ENCODE peak calls at places on chromosome 4, in eight cellular contexts. G is left cardiac atrium; Z is activated CD8-positive, alpha-beta memory T cell treated with anti-CD3 and anti-CD28 coated beads for 1 hour; J is GM06990; A is hippocampal formation; V is mucosa of descending colon; U is EL; K is naive thymus-derived CD4-positive, alpha-beta T cell. O is an unnamed sample.

GRCh38 chr4:84855774-84856173 is 110.7 kb downstream of the WDFY3 start:
- DNase-seq in G (no peak), Z (no peak), J (no peak), A (peak), V (no peak), U (no peak), K (no peak), O (no peak)

GRCh38 chr4:48180234-48180633 is 46.2 kb upstream of the TXK start:
- DNase-seq in G (no peak), Z (no peak), J (no peak), A (no peak), V (no peak), U (peak), K (no peak), O (no peak)

GRCh38 chr4:26197018-26197779 is 123.6 kb upstream of the RBPJ start:
- DNase-seq in G (no peak), Z (peak), J (peak), A (no peak), V (peak), U (peak), K (peak), O (no peak)

GRCh38 chr4:129335263-129335662 is 239.3 kb downstream of the C4orf33 start:
- DNase-seq in G (no peak), Z (no peak), J (no peak), A (no peak), V (no peak), U (no peak), K (no peak), O (no peak)

GRCh38 chr4:140641789-140642439 is 73.2 kb upstream of the UCP1 start:
- DNase-seq in G (peak), Z (no peak), J (no peak), A (no peak), V (no peak), U (no peak), K (no peak), O (no peak)

GRCh38 chr4:3640587-3640962 is 108.4 kb upstream of the LRPAP1 start:
- DNase-seq in G (no peak), Z (no peak), J (no peak), A (no peak), V (no peak), U (peak), K (no peak), O (no peak)

GRCh38 chr4:140004580-140005314 is 149.2 kb downstream of the MAML3 start:
- DNase-seq in G (peak), Z (no peak), J (no peak), A (peak), V (no peak), U (peak), K (no peak), O (peak)

GRCh38 chr4:5973486-5974220 is 44.6 kb downstream of the C4orf50 start:
- DNase-seq in G (no peak), Z (no peak), J (no peak), A (no peak), V (no peak), U (no peak), K (no peak), O (no peak)

GRCh38 chr4:55491486-55491885 is 55.2 kb downstream of the CLOCK start:
- DNase-seq in G (no peak), Z (no peak), J (no peak), A (no peak), V (no peak), U (peak), K (no peak), O (no peak)

GRCh38 chr4:140253556-140254027 is 99.6 kb upstream of the MAML3 start:
- DNase-seq in G (no peak), Z (no peak), J (no peak), A (no peak), V (no peak), U (no peak), K (no peak), O (no peak)

GRCh38 chr4:8427761-8428287 is 12.7 kb downstream of the ACOX3 start:
- DNase-seq in G (peak), Z (no peak), J (no peak), A (no peak), V (no peak), U (peak), K (no peak), O (no peak)

GRCh38 chr4:184481544-184481943 is 7.2 kb upstream of the IRF2 start:
- DNase-seq in G (no peak), Z (no peak), J (no peak), A (no peak), V (no peak), U (no peak), K (no peak), O (no peak)

GRCh38 chr4:68615699-68616422 is 39.7 kb upstream of the UGT2B17 start:
- DNase-seq in G (no peak), Z (no peak), J (no peak), A (no peak), V (no peak), U (no peak), K (no peak), O (no peak)

GRCh38 chr4:121760205-121760604 is 4.8 kb downstream of the SMIM43 start:
- DNase-seq in G (no peak), Z (no peak), J (no peak), A (no peak), V (no peak), U (no peak), K (no peak), O (no peak)

GRCh38 chr4:24471623-24472510 is 112.5 kb downstream of the DHX15 start:
- DNase-seq in G (peak), Z (no peak), J (peak), A (no peak), V (peak), U (peak), K (no peak), O (no peak)

GRCh38 chr4:3386486-3386885 is 55.3 kb upstream of the HGFAC start:
- DNase-seq in G (no peak), Z (no peak), J (no peak), A (no peak), V (no peak), U (no peak), K (no peak), O (no peak)

GRCh38 chr4:92359481-92359880 is 55.7 kb downstream of the GRID2 start:
- DNase-seq in G (no peak), Z (no peak), J (no peak), A (no peak), V (no peak), U (no peak), K (no peak), O (no peak)

GRCh38 chr4:82431026-82431745 is 796 bp downstream of the ENOPH1 start:
- DNase-seq in G (no peak), Z (no peak), J (peak), A (no peak), V (peak), U (no peak), K (no peak), O (no peak)

GRCh38 chr4:103099691-103100392 is at the start of gene BDH2:
- DNase-seq in G (peak), Z (no peak), J (peak), A (peak), V (no peak), U (peak), K (peak), O (no peak)

GRCh38 chr4:2303121-2303685 is 41.3 kb upstream of the MXD4 start:
- DNase-seq in G (no peak), Z (no peak), J (no peak), A (no peak), V (no peak), U (no peak), K (no peak), O (no peak)

GRCh38 chr4:53744446-53745160 is 153.3 kb upstream of the LNX1 start:
- DNase-seq in G (no peak), Z (no peak), J (peak), A (no peak), V (no peak), U (no peak), K (no peak), O (no peak)

GRCh38 chr4:159010563-159011260 is 92.2 kb upstream of the RAPGEF2 start:
- DNase-seq in G (peak), Z (no peak), J (no peak), A (peak), V (peak), U (peak), K (no peak), O (peak)

GRCh38 chr4:152454398-152455011 is 81.4 kb downstream of the FBXW7 start:
- DNase-seq in G (no peak), Z (no peak), J (no peak), A (peak), V (no peak), U (peak), K (no peak), O (no peak)

GRCh38 chr4:25757452-25757851 is 101.8 kb downstream of the SLC34A2 start:
- DNase-seq in G (no peak), Z (no peak), J (no peak), A (no peak), V (no peak), U (no peak), K (no peak), O (no peak)

GRCh38 chr4:13912966-13913365 is 285.4 kb upstream of the BOD1L1 start:
- DNase-seq in G (no peak), Z (no peak), J (no peak), A (no peak), V (no peak), U (no peak), K (no peak), O (no peak)

GRCh38 chr4:166981847-166982246 is 252.4 kb downstream of the SPOCK3 start:
- DNase-seq in G (no peak), Z (no peak), J (no peak), A (no peak), V (no peak), U (no peak), K (no peak), O (no peak)

GRCh38 chr4:106978046-106978774 is 57.9 kb downstream of the DKK2 start:
- DNase-seq in G (no peak), Z (no peak), J (no peak), A (no peak), V (no peak), U (no peak), K (no peak), O (no peak)

GRCh38 chr4:52081216-52081615 is 30.1 kb downstream of the SPATA18 start:
- DNase-seq in G (no peak), Z (no peak), J (no peak), A (no peak), V (no peak), U (no peak), K (no peak), O (no peak)

GRCh38 chr4:40316333-40316781 is 18.8 kb upstream of the CHRNA9 start:
- DNase-seq in G (no peak), Z (no peak), J (peak), A (no peak), V (no peak), U (peak), K (peak), O (no peak)

GRCh38 chr4:6506616-6507140 is 34.3 kb upstream of the PPP2R2C start:
- DNase-seq in G (no peak), Z (no peak), J (no peak), A (no peak), V (no peak), U (no peak), K (no peak), O (no peak)

GRCh38 chr4:8818063-8818881 is 53.4 kb downstream of the HMX1 start:
- DNase-seq in G (no peak), Z (no peak), J (no peak), A (no peak), V (no peak), U (no peak), K (no peak), O (no peak)

GRCh38 chr4:87521757-87522374 is 7.3 kb downstream of the SPARCL1 start:
- DNase-seq in G (no peak), Z (no peak), J (peak), A (no peak), V (no peak), U (no peak), K (no peak), O (no peak)

GRCh38 chr4:164904941-164905340 is 28.0 kb downstream of the APELA start:
- DNase-seq in G (no peak), Z (no peak), J (no peak), A (no peak), V (no peak), U (no peak), K (no peak), O (no peak)

GRCh38 chr4:130545596-130545995 is 1449.6 kb downstream of the C4orf33 start:
- DNase-seq in G (no peak), Z (no peak), J (no peak), A (no peak), V (no peak), U (no peak), K (no peak), O (no peak)

O was measured in anterior cingulate cortex.